ENCODE peak calls at places on chromosome 7, in ten cellular contexts. One of them, this sample, is unnamed.

GRCh38 chr7:1512781-1513656 is 8.8 kb upstream of the INTS1 start:
- DNase-seq in stimulated activated CD4-positive, alpha-beta T cell treated with anti-CD3 and anti-CD28 coated beads, Interleukin-1b, Interleukin-23, amount 100 ng/mL, for 1 hour: no peak
- DNase-seq in fibroblast of pulmonary artery: peak
- DNase-seq in T-helper 9 cell: no peak
- DNase-seq in CD8-positive, alpha-beta memory T cell: no peak
- DNase-seq in IMR-90: peak
- DNase-seq in effector memory CD8-positive, alpha-beta T cell: no peak
- DNase-seq in right lobe of liver: peak
- DNase-seq in mesendoderm: no peak
- DNase-seq in H4: peak
- DNase-seq in this sample: no peak

GRCh38 chr7:84248267-84248666 is 53.7 kb upstream of the SEMA3A start:
- DNase-seq in IMR-90: peak
- DNase-seq in effector memory CD8-positive, alpha-beta T cell: no peak
- DNase-seq in mesendoderm: no peak
- DNase-seq in H4: peak
- DNase-seq in T-helper 9 cell: no peak
- DNase-seq in stimulated activated CD4-positive, alpha-beta T cell treated with anti-CD3 and anti-CD28 coated beads, Interleukin-1b, Interleukin-23, amount 100 ng/mL, for 1 hour: no peak
- DNase-seq in fibroblast of pulmonary artery: peak
- DNase-seq in right lobe of liver: no peak
- DNase-seq in CD8-positive, alpha-beta memory T cell: no peak
- DNase-seq in this sample: no peak

GRCh38 chr7:81519886-81520285 is 250.0 kb downstream of the HGF start:
- DNase-seq in mesendoderm: no peak
- DNase-seq in right lobe of liver: no peak
- DNase-seq in CD8-positive, alpha-beta memory T cell: no peak
- DNase-seq in fibroblast of pulmonary artery: no peak
- DNase-seq in T-helper 9 cell: no peak
- DNase-seq in stimulated activated CD4-positive, alpha-beta T cell treated with anti-CD3 and anti-CD28 coated beads, Interleukin-1b, Interleukin-23, amount 100 ng/mL, for 1 hour: no peak
- DNase-seq in effector memory CD8-positive, alpha-beta T cell: no peak
- DNase-seq in IMR-90: no peak
- DNase-seq in H4: no peak
- DNase-seq in this sample: no peak

GRCh38 chr7:51354897-51355296 is 38.3 kb upstream of the COBL start:
- DNase-seq in right lobe of liver: no peak
- DNase-seq in mesendoderm: no peak
- DNase-seq in CD8-positive, alpha-beta memory T cell: no peak
- DNase-seq in stimulated activated CD4-positive, alpha-beta T cell treated with anti-CD3 and anti-CD28 coated beads, Interleukin-1b, Interleukin-23, amount 100 ng/mL, for 1 hour: no peak
- DNase-seq in H4: no peak
- DNase-seq in fibroblast of pulmonary artery: no peak
- DNase-seq in T-helper 9 cell: no peak
- DNase-seq in effector memory CD8-positive, alpha-beta T cell: no peak
- DNase-seq in IMR-90: no peak
- DNase-seq in this sample: no peak

GRCh38 chr7:155000795-155001194 is 2.1 kb downstream of the PAXIP1 start:
- DNase-seq in H4: no peak
- DNase-seq in effector memory CD8-positive, alpha-beta T cell: no peak
- DNase-seq in IMR-90: no peak
- DNase-seq in right lobe of liver: no peak
- DNase-seq in mesendoderm: no peak
- DNase-seq in T-helper 9 cell: no peak
- DNase-seq in CD8-positive, alpha-beta memory T cell: no peak
- DNase-seq in fibroblast of pulmonary artery: no peak
- DNase-seq in stimulated activated CD4-positive, alpha-beta T cell treated with anti-CD3 and anti-CD28 coated beads, Interleukin-1b, Interleukin-23, amount 100 ng/mL, for 1 hour: no peak
- DNase-seq in this sample: no peak

GRCh38 chr7:66145404-66145843 is 30.8 kb downstream of the CRCP start:
- DNase-seq in right lobe of liver: no peak
- DNase-seq in stimulated activated CD4-positive, alpha-beta T cell treated with anti-CD3 and anti-CD28 coated beads, Interleukin-1b, Interleukin-23, amount 100 ng/mL, for 1 hour: no peak
- DNase-seq in fibroblast of pulmonary artery: peak
- DNase-seq in T-helper 9 cell: no peak
- DNase-seq in CD8-positive, alpha-beta memory T cell: no peak
- DNase-seq in effector memory CD8-positive, alpha-beta T cell: no peak
- DNase-seq in H4: peak
- DNase-seq in mesendoderm: no peak
- DNase-seq in IMR-90: peak
- DNase-seq in this sample: no peak

GRCh38 chr7:322708-323111 is 32.7 kb downstream of the FOXL3 start:
- DNase-seq in right lobe of liver: no peak
- DNase-seq in stimulated activated CD4-positive, alpha-beta T cell treated with anti-CD3 and anti-CD28 coated beads, Interleukin-1b, Interleukin-23, amount 100 ng/mL, for 1 hour: no peak
- DNase-seq in mesendoderm: no peak
- DNase-seq in CD8-positive, alpha-beta memory T cell: peak
- DNase-seq in IMR-90: no peak
- DNase-seq in T-helper 9 cell: no peak
- DNase-seq in effector memory CD8-positive, alpha-beta T cell: no peak
- DNase-seq in H4: no peak
- DNase-seq in fibroblast of pulmonary artery: no peak
- DNase-seq in this sample: no peak

GRCh38 chr7:73850781-73851207 is 8.5 kb upstream of the METTL27 start:
- DNase-seq in T-helper 9 cell: no peak
- DNase-seq in fibroblast of pulmonary artery: peak
- DNase-seq in effector memory CD8-positive, alpha-beta T cell: no peak
- DNase-seq in right lobe of liver: no peak
- DNase-seq in CD8-positive, alpha-beta memory T cell: no peak
- DNase-seq in stimulated activated CD4-positive, alpha-beta T cell treated with anti-CD3 and anti-CD28 coated beads, Interleukin-1b, Interleukin-23, amount 100 ng/mL, for 1 hour: no peak
- DNase-seq in IMR-90: peak
- DNase-seq in H4: peak
- DNase-seq in mesendoderm: peak
- DNase-seq in this sample: no peak

GRCh38 chr7:134720091-134720935 is 59.1 kb upstream of the CALD1 start:
- DNase-seq in mesendoderm: no peak
- DNase-seq in right lobe of liver: no peak
- DNase-seq in T-helper 9 cell: no peak
- DNase-seq in stimulated activated CD4-positive, alpha-beta T cell treated with anti-CD3 and anti-CD28 coated beads, Interleukin-1b, Interleukin-23, amount 100 ng/mL, for 1 hour: no peak
- DNase-seq in CD8-positive, alpha-beta memory T cell: no peak
- DNase-seq in fibroblast of pulmonary artery: peak
- DNase-seq in IMR-90: peak
- DNase-seq in effector memory CD8-positive, alpha-beta T cell: no peak
- DNase-seq in H4: no peak
- DNase-seq in this sample: no peak